ENCODE peak calls at places on chromosomes 16 and 17, in ten cellular contexts. One of them, this sample, is unnamed.

GRCh38 chr17:50024808-50025207 is 29.8 kb upstream of the DLX3 start:
- DNase-seq in stimulated activated naive CD8-positive, alpha-beta T cell treated with anti-CD3 and anti-CD28 coated beads, Interleukin-15, amount 100 ng/mL, for 72 hours: no peak
- DNase-seq in stimulated activated CD8-positive, alpha-beta memory T cell treated with anti-CD3 and anti-CD28 coated beads, Interleukin-4, amount 100 ng/mL, for 48 hours: no peak
- DNase-seq in activated naive CD4-positive, alpha-beta T cell: no peak
- DNase-seq in EH: no peak
- DNase-seq in effector memory CD4-positive, alpha-beta T cell: no peak
- DNase-seq in SW480: no peak
- DNase-seq in RPMI7951: no peak
- DNase-seq in AG04449: no peak
- DNase-seq in EL: no peak
- DNase-seq in this sample: no peak

GRCh38 chr16:13829712-13830304 is 90.1 kb upstream of the ERCC4 start:
- DNase-seq in activated naive CD4-positive, alpha-beta T cell: no peak
- DNase-seq in SW480: no peak
- DNase-seq in EH: no peak
- DNase-seq in RPMI7951: peak; percentile 1
- DNase-seq in EL: no peak
- DNase-seq in stimulated activated CD8-positive, alpha-beta memory T cell treated with anti-CD3 and anti-CD28 coated beads, Interleukin-4, amount 100 ng/mL, for 48 hours: no peak
- DNase-seq in stimulated activated naive CD8-positive, alpha-beta T cell treated with anti-CD3 and anti-CD28 coated beads, Interleukin-15, amount 100 ng/mL, for 72 hours: no peak
- DNase-seq in effector memory CD4-positive, alpha-beta T cell: no peak
- DNase-seq in AG04449: no peak
- DNase-seq in this sample: no peak

GRCh38 chr17:9968881-9969280 is 63.8 kb upstream of the RCVRN start:
- DNase-seq in stimulated activated CD8-positive, alpha-beta memory T cell treated with anti-CD3 and anti-CD28 coated beads, Interleukin-4, amount 100 ng/mL, for 48 hours: no peak
- DNase-seq in SW480: no peak
- DNase-seq in RPMI7951: no peak
- DNase-seq in AG04449: no peak
- DNase-seq in effector memory CD4-positive, alpha-beta T cell: no peak
- DNase-seq in stimulated activated naive CD8-positive, alpha-beta T cell treated with anti-CD3 and anti-CD28 coated beads, Interleukin-15, amount 100 ng/mL, for 72 hours: no peak
- DNase-seq in activated naive CD4-positive, alpha-beta T cell: no peak
- DNase-seq in EH: no peak
- DNase-seq in EL: no peak
- DNase-seq in this sample: peak; percentile 33

GRCh38 chr17:81510524-81510797 is 2.1 kb downstream of the ACTG1 start:
- DNase-seq in stimulated activated naive CD8-positive, alpha-beta T cell treated with anti-CD3 and anti-CD28 coated beads, Interleukin-15, amount 100 ng/mL, for 72 hours: no peak
- DNase-seq in activated naive CD4-positive, alpha-beta T cell: no peak
- DNase-seq in EL: no peak
- DNase-seq in EH: no peak
- DNase-seq in effector memory CD4-positive, alpha-beta T cell: no peak
- DNase-seq in SW480: no peak
- DNase-seq in stimulated activated CD8-positive, alpha-beta memory T cell treated with anti-CD3 and anti-CD28 coated beads, Interleukin-4, amount 100 ng/mL, for 48 hours: no peak
- DNase-seq in RPMI7951: no peak
- DNase-seq in AG04449: no peak
- DNase-seq in this sample: peak; percentile 43

GRCh38 chr16:13793788-13794461 is 126.0 kb upstream of the ERCC4 start:
- DNase-seq in AG04449: no peak
- DNase-seq in activated naive CD4-positive, alpha-beta T cell: no peak
- DNase-seq in effector memory CD4-positive, alpha-beta T cell: no peak
- DNase-seq in SW480: no peak
- DNase-seq in EH: no peak
- DNase-seq in RPMI7951: no peak
- DNase-seq in EL: no peak
- DNase-seq in stimulated activated CD8-positive, alpha-beta memory T cell treated with anti-CD3 and anti-CD28 coated beads, Interleukin-4, amount 100 ng/mL, for 48 hours: no peak
- DNase-seq in stimulated activated naive CD8-positive, alpha-beta T cell treated with anti-CD3 and anti-CD28 coated beads, Interleukin-15, amount 100 ng/mL, for 72 hours: no peak
- DNase-seq in this sample: no peak

GRCh38 chr17:20009302-20010098 is at the start of gene SPECC1:
- DNase-seq in RPMI7951: no peak
- DNase-seq in stimulated activated naive CD8-positive, alpha-beta T cell treated with anti-CD3 and anti-CD28 coated beads, Interleukin-15, amount 100 ng/mL, for 72 hours: peak; percentile 88
- DNase-seq in EL: peak; percentile 74
- DNase-seq in stimulated activated CD8-positive, alpha-beta memory T cell treated with anti-CD3 and anti-CD28 coated beads, Interleukin-4, amount 100 ng/mL, for 48 hours: peak; percentile 92
- DNase-seq in effector memory CD4-positive, alpha-beta T cell: peak; percentile 73
- DNase-seq in activated naive CD4-positive, alpha-beta T cell: peak; percentile 79
- DNase-seq in AG04449: no peak
- DNase-seq in SW480: peak; percentile 82
- DNase-seq in EH: peak; percentile 70
- DNase-seq in this sample: peak; percentile 72

GRCh38 chr16:30010817-30011504 is at the start of gene DOC2A:
- DNase-seq in EH: no peak
- DNase-seq in activated naive CD4-positive, alpha-beta T cell: peak; percentile 40
- DNase-seq in RPMI7951: no peak
- DNase-seq in SW480: no peak
- DNase-seq in AG04449: no peak
- DNase-seq in EL: no peak
- DNase-seq in stimulated activated CD8-positive, alpha-beta memory T cell treated with anti-CD3 and anti-CD28 coated beads, Interleukin-4, amount 100 ng/mL, for 48 hours: no peak
- DNase-seq in stimulated activated naive CD8-positive, alpha-beta T cell treated with anti-CD3 and anti-CD28 coated beads, Interleukin-15, amount 100 ng/mL, for 72 hours: no peak
- DNase-seq in effector memory CD4-positive, alpha-beta T cell: no peak
- DNase-seq in this sample: no peak

GRCh38 chr17:6549384-6550036 is 6.8 kb downstream of the PITPNM3 start:
- DNase-seq in SW480: no peak
- DNase-seq in EH: no peak
- DNase-seq in stimulated activated naive CD8-positive, alpha-beta T cell treated with anti-CD3 and anti-CD28 coated beads, Interleukin-15, amount 100 ng/mL, for 72 hours: no peak
- DNase-seq in AG04449: no peak
- DNase-seq in effector memory CD4-positive, alpha-beta T cell: no peak
- DNase-seq in stimulated activated CD8-positive, alpha-beta memory T cell treated with anti-CD3 and anti-CD28 coated beads, Interleukin-4, amount 100 ng/mL, for 48 hours: no peak
- DNase-seq in RPMI7951: no peak
- DNase-seq in activated naive CD4-positive, alpha-beta T cell: no peak
- DNase-seq in EL: no peak
- DNase-seq in this sample: no peak

GRCh38 chr16:53766304-53767016 is 62.5 kb downstream of the FTO start:
- DNase-seq in RPMI7951: no peak
- DNase-seq in effector memory CD4-positive, alpha-beta T cell: no peak
- DNase-seq in stimulated activated CD8-positive, alpha-beta memory T cell treated with anti-CD3 and anti-CD28 coated beads, Interleukin-4, amount 100 ng/mL, for 48 hours: no peak
- DNase-seq in stimulated activated naive CD8-positive, alpha-beta T cell treated with anti-CD3 and anti-CD28 coated beads, Interleukin-15, amount 100 ng/mL, for 72 hours: no peak
- DNase-seq in AG04449: no peak
- DNase-seq in EL: no peak
- DNase-seq in activated naive CD4-positive, alpha-beta T cell: no peak
- DNase-seq in EH: no peak
- DNase-seq in SW480: no peak
- DNase-seq in this sample: peak; percentile 35

GRCh38 chr16:886802-887731 is 83.7 kb downstream of the LMF1 start:
- DNase-seq in effector memory CD4-positive, alpha-beta T cell: no peak
- DNase-seq in stimulated activated CD8-positive, alpha-beta memory T cell treated with anti-CD3 and anti-CD28 coated beads, Interleukin-4, amount 100 ng/mL, for 48 hours: no peak
- DNase-seq in EL: no peak
- DNase-seq in SW480: no peak
- DNase-seq in EH: no peak
- DNase-seq in stimulated activated naive CD8-positive, alpha-beta T cell treated with anti-CD3 and anti-CD28 coated beads, Interleukin-15, amount 100 ng/mL, for 72 hours: no peak
- DNase-seq in AG04449: no peak
- DNase-seq in RPMI7951: no peak
- DNase-seq in activated naive CD4-positive, alpha-beta T cell: no peak
- DNase-seq in this sample: no peak

GRCh38 chr17:602436-602835 is 112.2 kb downstream of the VPS53 start:
- DNase-seq in EL: no peak
- DNase-seq in RPMI7951: no peak
- DNase-seq in EH: peak; percentile 77
- DNase-seq in activated naive CD4-positive, alpha-beta T cell: no peak
- DNase-seq in effector memory CD4-positive, alpha-beta T cell: no peak
- DNase-seq in AG04449: no peak
- DNase-seq in stimulated activated naive CD8-positive, alpha-beta T cell treated with anti-CD3 and anti-CD28 coated beads, Interleukin-15, amount 100 ng/mL, for 72 hours: no peak
- DNase-seq in stimulated activated CD8-positive, alpha-beta memory T cell treated with anti-CD3 and anti-CD28 coated beads, Interleukin-4, amount 100 ng/mL, for 48 hours: no peak
- DNase-seq in SW480: no peak
- DNase-seq in this sample: no peak

GRCh38 chr16:8346291-8346690 is 244.0 kb downstream of the TMEM114 start:
- DNase-seq in EH: no peak
- DNase-seq in EL: no peak
- DNase-seq in effector memory CD4-positive, alpha-beta T cell: no peak
- DNase-seq in stimulated activated CD8-positive, alpha-beta memory T cell treated with anti-CD3 and anti-CD28 coated beads, Interleukin-4, amount 100 ng/mL, for 48 hours: no peak
- DNase-seq in activated naive CD4-positive, alpha-beta T cell: no peak
- DNase-seq in RPMI7951: peak; percentile 16
- DNase-seq in AG04449: no peak
- DNase-seq in SW480: peak; percentile 9
- DNase-seq in stimulated activated naive CD8-positive, alpha-beta T cell treated with anti-CD3 and anti-CD28 coated beads, Interleukin-15, amount 100 ng/mL, for 72 hours: no peak
- DNase-seq in this sample: no peak

GRCh38 chr17:30570596-30571265 is 93.5 kb downstream of the GOSR1 start:
- DNase-seq in effector memory CD4-positive, alpha-beta T cell: no peak
- DNase-seq in stimulated activated naive CD8-positive, alpha-beta T cell treated with anti-CD3 and anti-CD28 coated beads, Interleukin-15, amount 100 ng/mL, for 72 hours: no peak
- DNase-seq in RPMI7951: no peak
- DNase-seq in activated naive CD4-positive, alpha-beta T cell: no peak
- DNase-seq in SW480: no peak
- DNase-seq in AG04449: no peak
- DNase-seq in EL: no peak
- DNase-seq in stimulated activated CD8-positive, alpha-beta memory T cell treated with anti-CD3 and anti-CD28 coated beads, Interleukin-4, amount 100 ng/mL, for 48 hours: no peak
- DNase-seq in EH: no peak
- DNase-seq in this sample: no peak

GRCh38 chr17:46003907-46004748 is 5.1 kb downstream of the STH start:
- DNase-seq in AG04449: no peak
- DNase-seq in stimulated activated CD8-positive, alpha-beta memory T cell treated with anti-CD3 and anti-CD28 coated beads, Interleukin-4, amount 100 ng/mL, for 48 hours: no peak
- DNase-seq in RPMI7951: peak; percentile 15
- DNase-seq in effector memory CD4-positive, alpha-beta T cell: no peak
- DNase-seq in activated naive CD4-positive, alpha-beta T cell: no peak
- DNase-seq in stimulated activated naive CD8-positive, alpha-beta T cell treated with anti-CD3 and anti-CD28 coated beads, Interleukin-15, amount 100 ng/mL, for 72 hours: no peak
- DNase-seq in SW480: no peak
- DNase-seq in EH: peak; percentile 17
- DNase-seq in EL: no peak
- DNase-seq in this sample: no peak

GRCh38 chr17:27654654-27655524 is 23.9 kb downstream of the LGALS9 start:
- DNase-seq in SW480: peak; percentile 89
- DNase-seq in stimulated activated naive CD8-positive, alpha-beta T cell treated with anti-CD3 and anti-CD28 coated beads, Interleukin-15, amount 100 ng/mL, for 72 hours: peak; percentile 81
- DNase-seq in RPMI7951: peak; percentile 56
- DNase-seq in AG04449: no peak
- DNase-seq in EL: peak; percentile 75
- DNase-seq in activated naive CD4-positive, alpha-beta T cell: peak; percentile 51
- DNase-seq in stimulated activated CD8-positive, alpha-beta memory T cell treated with anti-CD3 and anti-CD28 coated beads, Interleukin-4, amount 100 ng/mL, for 48 hours: peak; percentile 87
- DNase-seq in EH: peak; percentile 66
- DNase-seq in effector memory CD4-positive, alpha-beta T cell: peak; percentile 13
- DNase-seq in this sample: peak; percentile 81

GRCh38 chr16:88570691-88571092 is 489 bp downstream of the ZC3H18 start:
- DNase-seq in EH: peak; percentile 26
- DNase-seq in EL: peak; percentile 38
- DNase-seq in effector memory CD4-positive, alpha-beta T cell: peak; percentile 18
- DNase-seq in stimulated activated naive CD8-positive, alpha-beta T cell treated with anti-CD3 and anti-CD28 coated beads, Interleukin-15, amount 100 ng/mL, for 72 hours: peak; percentile 31
- DNase-seq in stimulated activated CD8-positive, alpha-beta memory T cell treated with anti-CD3 and anti-CD28 coated beads, Interleukin-4, amount 100 ng/mL, for 48 hours: peak; percentile 66
- DNase-seq in AG04449: no peak
- DNase-seq in SW480: no peak
- DNase-seq in RPMI7951: peak; percentile 26
- DNase-seq in activated naive CD4-positive, alpha-beta T cell: peak; percentile 39
- DNase-seq in this sample: peak; percentile 54

GRCh38 chr16:66662445-66663194 is 33.9 kb downstream of the CMTM4 start:
- DNase-seq in stimulated activated CD8-positive, alpha-beta memory T cell treated with anti-CD3 and anti-CD28 coated beads, Interleukin-4, amount 100 ng/mL, for 48 hours: no peak
- DNase-seq in activated naive CD4-positive, alpha-beta T cell: no peak
- DNase-seq in stimulated activated naive CD8-positive, alpha-beta T cell treated with anti-CD3 and anti-CD28 coated beads, Interleukin-15, amount 100 ng/mL, for 72 hours: no peak
- DNase-seq in EL: peak; percentile 37
- DNase-seq in SW480: peak; percentile 28
- DNase-seq in AG04449: no peak
- DNase-seq in effector memory CD4-positive, alpha-beta T cell: no peak
- DNase-seq in RPMI7951: peak; percentile 47
- DNase-seq in EH: peak; percentile 57
- DNase-seq in this sample: peak; percentile 67

GRCh38 chr16:15961060-15961511 is 11.7 kb downstream of the ABCC1 start:
- DNase-seq in SW480: no peak
- DNase-seq in activated naive CD4-positive, alpha-beta T cell: peak; percentile 34
- DNase-seq in AG04449: no peak
- DNase-seq in EH: no peak
- DNase-seq in stimulated activated naive CD8-positive, alpha-beta T cell treated with anti-CD3 and anti-CD28 coated beads, Interleukin-15, amount 100 ng/mL, for 72 hours: peak; percentile 86
- DNase-seq in EL: no peak
- DNase-seq in stimulated activated CD8-positive, alpha-beta memory T cell treated with anti-CD3 and anti-CD28 coated beads, Interleukin-4, amount 100 ng/mL, for 48 hours: peak; percentile 67
- DNase-seq in effector memory CD4-positive, alpha-beta T cell: peak; percentile 68
- DNase-seq in RPMI7951: no peak
- DNase-seq in this sample: no peak

GRCh38 chr16:22304411-22304810 is 7.2 kb downstream of the POLR3E start:
- DNase-seq in AG04449: no peak
- DNase-seq in effector memory CD4-positive, alpha-beta T cell: no peak
- DNase-seq in stimulated activated CD8-positive, alpha-beta memory T cell treated with anti-CD3 and anti-CD28 coated beads, Interleukin-4, amount 100 ng/mL, for 48 hours: no peak
- DNase-seq in EH: no peak
- DNase-seq in activated naive CD4-positive, alpha-beta T cell: no peak
- DNase-seq in RPMI7951: no peak
- DNase-seq in SW480: no peak
- DNase-seq in EL: no peak
- DNase-seq in stimulated activated naive CD8-positive, alpha-beta T cell treated with anti-CD3 and anti-CD28 coated beads, Interleukin-15, amount 100 ng/mL, for 72 hours: no peak
- DNase-seq in this sample: no peak

GRCh38 chr16:66382966-66383299 is 16.4 kb downstream of the CDH5 start:
- DNase-seq in RPMI7951: peak; percentile 77
- DNase-seq in AG04449: peak; percentile 41
- DNase-seq in stimulated activated naive CD8-positive, alpha-beta T cell treated with anti-CD3 and anti-CD28 coated beads, Interleukin-15, amount 100 ng/mL, for 72 hours: no peak
- DNase-seq in EL: peak; percentile 90
- DNase-seq in SW480: peak; percentile 73
- DNase-seq in stimulated activated CD8-positive, alpha-beta memory T cell treated with anti-CD3 and anti-CD28 coated beads, Interleukin-4, amount 100 ng/mL, for 48 hours: no peak
- DNase-seq in EH: peak; percentile 83
- DNase-seq in effector memory CD4-positive, alpha-beta T cell: no peak
- DNase-seq in activated naive CD4-positive, alpha-beta T cell: no peak
- DNase-seq in this sample: peak; percentile 96

GRCh38 chr17:41678907-41679739 is 9.6 kb upstream of the EIF1 start:
- DNase-seq in effector memory CD4-positive, alpha-beta T cell: peak; percentile 41
- DNase-seq in AG04449: no peak
- DNase-seq in RPMI7951: peak; percentile 88
- DNase-seq in activated naive CD4-positive, alpha-beta T cell: no peak
- DNase-seq in EH: peak; percentile 86
- DNase-seq in EL: peak; percentile 64
- DNase-seq in SW480: peak; percentile 86
- DNase-seq in stimulated activated CD8-positive, alpha-beta memory T cell treated with anti-CD3 and anti-CD28 coated beads, Interleukin-4, amount 100 ng/mL, for 48 hours: peak; percentile 66
- DNase-seq in stimulated activated naive CD8-positive, alpha-beta T cell treated with anti-CD3 and anti-CD28 coated beads, Interleukin-15, amount 100 ng/mL, for 72 hours: peak; percentile 84
- DNase-seq in this sample: peak; percentile 73

GRCh38 chr16:57186630-57187507 is 740 bp downstream of the RSPRY1 start:
- DNase-seq in activated naive CD4-positive, alpha-beta T cell: peak; percentile 2
- DNase-seq in EL: peak; percentile 39
- DNase-seq in RPMI7951: peak; percentile 30
- DNase-seq in AG04449: no peak
- DNase-seq in effector memory CD4-positive, alpha-beta T cell: no peak
- DNase-seq in stimulated activated CD8-positive, alpha-beta memory T cell treated with anti-CD3 and anti-CD28 coated beads, Interleukin-4, amount 100 ng/mL, for 48 hours: peak; percentile 45
- DNase-seq in EH: peak; percentile 46
- DNase-seq in stimulated activated naive CD8-positive, alpha-beta T cell treated with anti-CD3 and anti-CD28 coated beads, Interleukin-15, amount 100 ng/mL, for 72 hours: peak; percentile 16
- DNase-seq in SW480: peak; percentile 46
- DNase-seq in this sample: peak; percentile 59

GRCh38 chr16:85246473-85246872 is 134.2 kb upstream of the CIBAR2 start:
- DNase-seq in stimulated activated CD8-positive, alpha-beta memory T cell treated with anti-CD3 and anti-CD28 coated beads, Interleukin-4, amount 100 ng/mL, for 48 hours: no peak
- DNase-seq in SW480: no peak
- DNase-seq in RPMI7951: no peak
- DNase-seq in activated naive CD4-positive, alpha-beta T cell: no peak
- DNase-seq in stimulated activated naive CD8-positive, alpha-beta T cell treated with anti-CD3 and anti-CD28 coated beads, Interleukin-15, amount 100 ng/mL, for 72 hours: no peak
- DNase-seq in EL: no peak
- DNase-seq in effector memory CD4-positive, alpha-beta T cell: no peak
- DNase-seq in EH: no peak
- DNase-seq in AG04449: no peak
- DNase-seq in this sample: no peak

GRCh38 chr16:87582221-87582965 is 19.9 kb upstream of the JPH3 start:
- DNase-seq in effector memory CD4-positive, alpha-beta T cell: no peak
- DNase-seq in RPMI7951: peak; percentile 88
- DNase-seq in EL: peak; percentile 75
- DNase-seq in activated naive CD4-positive, alpha-beta T cell: no peak
- DNase-seq in stimulated activated CD8-positive, alpha-beta memory T cell treated with anti-CD3 and anti-CD28 coated beads, Interleukin-4, amount 100 ng/mL, for 48 hours: no peak
- DNase-seq in SW480: no peak
- DNase-seq in stimulated activated naive CD8-positive, alpha-beta T cell treated with anti-CD3 and anti-CD28 coated beads, Interleukin-15, amount 100 ng/mL, for 72 hours: no peak
- DNase-seq in EH: peak; percentile 85
- DNase-seq in AG04449: no peak
- DNase-seq in this sample: peak; percentile 78

GRCh38 chr17:2259769-2260536 is 43.6 kb downstream of the SMG6 start:
- DNase-seq in SW480: no peak
- DNase-seq in stimulated activated CD8-positive, alpha-beta memory T cell treated with anti-CD3 and anti-CD28 coated beads, Interleukin-4, amount 100 ng/mL, for 48 hours: peak; percentile 86
- DNase-seq in AG04449: no peak
- DNase-seq in activated naive CD4-positive, alpha-beta T cell: peak; percentile 18
- DNase-seq in EH: peak; percentile 79
- DNase-seq in RPMI7951: no peak
- DNase-seq in stimulated activated naive CD8-positive, alpha-beta T cell treated with anti-CD3 and anti-CD28 coated beads, Interleukin-15, amount 100 ng/mL, for 72 hours: peak; percentile 82
- DNase-seq in effector memory CD4-positive, alpha-beta T cell: peak; percentile 29
- DNase-seq in EL: peak; percentile 68
- DNase-seq in this sample: no peak

GRCh38 chr16:88988980-88989791 is 12.2 kb upstream of the CBFA2T3 start:
- DNase-seq in EH: no peak
- DNase-seq in stimulated activated naive CD8-positive, alpha-beta T cell treated with anti-CD3 and anti-CD28 coated beads, Interleukin-15, amount 100 ng/mL, for 72 hours: no peak
- DNase-seq in RPMI7951: no peak
- DNase-seq in AG04449: no peak
- DNase-seq in stimulated activated CD8-positive, alpha-beta memory T cell treated with anti-CD3 and anti-CD28 coated beads, Interleukin-4, amount 100 ng/mL, for 48 hours: no peak
- DNase-seq in effector memory CD4-positive, alpha-beta T cell: no peak
- DNase-seq in activated naive CD4-positive, alpha-beta T cell: no peak
- DNase-seq in EL: no peak
- DNase-seq in SW480: no peak
- DNase-seq in this sample: no peak

GRCh38 chr17:51802544-51802943 is 356.0 kb downstream of the CA10 start:
- DNase-seq in SW480: no peak
- DNase-seq in EH: no peak
- DNase-seq in activated naive CD4-positive, alpha-beta T cell: no peak
- DNase-seq in stimulated activated naive CD8-positive, alpha-beta T cell treated with anti-CD3 and anti-CD28 coated beads, Interleukin-15, amount 100 ng/mL, for 72 hours: no peak
- DNase-seq in EL: no peak
- DNase-seq in RPMI7951: no peak
- DNase-seq in stimulated activated CD8-positive, alpha-beta memory T cell treated with anti-CD3 and anti-CD28 coated beads, Interleukin-4, amount 100 ng/mL, for 48 hours: no peak
- DNase-seq in effector memory CD4-positive, alpha-beta T cell: no peak
- DNase-seq in AG04449: no peak
- DNase-seq in this sample: no peak

GRCh38 chr17:17831208-17832039 is 5.4 kb downstream of the SREBF1 start:
- DNase-seq in effector memory CD4-positive, alpha-beta T cell: no peak
- DNase-seq in AG04449: no peak
- DNase-seq in RPMI7951: no peak
- DNase-seq in activated naive CD4-positive, alpha-beta T cell: no peak
- DNase-seq in SW480: no peak
- DNase-seq in EH: no peak
- DNase-seq in EL: no peak
- DNase-seq in stimulated activated CD8-positive, alpha-beta memory T cell treated with anti-CD3 and anti-CD28 coated beads, Interleukin-4, amount 100 ng/mL, for 48 hours: no peak
- DNase-seq in stimulated activated naive CD8-positive, alpha-beta T cell treated with anti-CD3 and anti-CD28 coated beads, Interleukin-15, amount 100 ng/mL, for 72 hours: no peak
- DNase-seq in this sample: no peak

This sample was measured in ELR.